ENCODE peak calls at places on chromosomes 11 and 22, in ten cellular contexts. O is transverse colon, E is stomach, A is IMR-90, B is right lobe of liver, F is tibial nerve, P is prostate gland, N is testis, H is NB4, I is uterus. J is an unnamed sample.

GRCh38 chr11:128879817-128880216 is 11.3 kb upstream of the KCNJ5 start:
- DNase-seq in O (no peak), E (no peak), A (no peak), B (no peak), F (no peak), P (no peak), N (no peak), H (no peak), I (no peak), J (no peak)

GRCh38 chr11:83566948-83567347 is 280.8 kb upstream of the CCDC90B start:
- DNase-seq in O (no peak), E (no peak), A (peak), B (no peak), F (no peak), P (no peak), N (no peak), H (peak), I (no peak), J (no peak)

GRCh38 chr11:128086794-128087193 is 500.6 kb downstream of the ETS1 start:
- DNase-seq in O (no peak), E (no peak), A (no peak), B (no peak), F (no peak), P (no peak), N (no peak), H (peak), I (no peak), J (no peak)

GRCh38 chr11:92552942-92553341 is 328.3 kb downstream of the FAT3 start:
- DNase-seq in O (no peak), E (no peak), A (peak), B (no peak), F (no peak), P (no peak), N (no peak), H (no peak), I (no peak), J (no peak)

GRCh38 chr11:122954455-122954854 is 27.2 kb downstream of the BSX start:
- DNase-seq in O (no peak), E (no peak), A (no peak), B (no peak), F (no peak), P (no peak), N (no peak), H (no peak), I (no peak), J (no peak)

GRCh38 chr11:8503872-8504491 is 90.0 kb downstream of the STK33 start:
- DNase-seq in O (peak), E (no peak), A (no peak), B (no peak), F (no peak), P (no peak), N (no peak), H (no peak), I (no peak), J (no peak)

GRCh38 chr22:24554316-24555159 is at the start of gene GUCD1:
- DNase-seq in O (peak), E (peak), A (peak), B (peak), F (no peak), P (peak), N (peak), H (peak), I (no peak), J (peak)

GRCh38 chr11:70519117-70519516 is 120.8 kb downstream of the CTTN start:
- DNase-seq in O (no peak), E (no peak), A (no peak), B (peak), F (no peak), P (no peak), N (no peak), H (no peak), I (no peak), J (no peak)

GRCh38 chr22:48596111-48596860 is 1231.4 kb downstream of the BRD1 start:
- DNase-seq in O (no peak), E (no peak), A (no peak), B (no peak), F (no peak), P (no peak), N (no peak), H (no peak), I (no peak), J (no peak)

GRCh38 chr11:119421941-119422504 is 949 bp downstream of the THY1 start:
- DNase-seq in O (no peak), E (no peak), A (peak), B (no peak), F (no peak), P (no peak), N (peak), H (no peak), I (no peak), J (no peak)

GRCh38 chr11:46718155-46719019 is 626 bp upstream of the F2 start:
- DNase-seq in O (peak), E (peak), A (no peak), B (peak), F (no peak), P (no peak), N (no peak), H (peak), I (no peak), J (no peak)

GRCh38 chr11:2691991-2692841 is 7.6 kb downstream of the KCNQ1OT1 start:
- DNase-seq in O (no peak), E (no peak), A (no peak), B (peak), F (no peak), P (no peak), N (no peak), H (no peak), I (peak), J (no peak)

GRCh38 chr11:122696662-122697061 is 41.1 kb downstream of the UBASH3B start:
- DNase-seq in O (no peak), E (no peak), A (no peak), B (no peak), F (no peak), P (no peak), N (no peak), H (peak), I (no peak), J (no peak)

GRCh38 chr11:66727282-66727882 is 1.6 kb downstream of the SPTBN2 start:
- DNase-seq in O (peak), E (peak), A (peak), B (peak), F (no peak), P (no peak), N (peak), H (peak), I (no peak), J (peak)

GRCh38 chr22:41036924-41037323 is 55.5 kb upstream of the EP300 start:
- DNase-seq in O (no peak), E (no peak), A (no peak), B (no peak), F (no peak), P (no peak), N (no peak), H (no peak), I (no peak), J (no peak)

GRCh38 chr11:82732734-82733443 is 775 bp downstream of the FAM181B start:
- DNase-seq in O (peak), E (no peak), A (no peak), B (no peak), F (no peak), P (no peak), N (no peak), H (no peak), I (no peak), J (no peak)

GRCh38 chr11:71425409-71425808 is 22.8 kb downstream of the DHCR7 start:
- DNase-seq in O (no peak), E (no peak), A (no peak), B (no peak), F (no peak), P (no peak), N (no peak), H (no peak), I (no peak), J (no peak)

GRCh38 chr11:117458275-117459120 is 130.8 kb downstream of the CEP164 start:
- DNase-seq in O (no peak), E (no peak), A (no peak), B (no peak), F (no peak), P (no peak), N (no peak), H (no peak), I (no peak), J (no peak)

GRCh38 chr11:124482362-124483147 is 37.1 kb upstream of the OR8B8 start:
- DNase-seq in O (no peak), E (no peak), A (peak), B (no peak), F (no peak), P (no peak), N (no peak), H (no peak), I (no peak), J (no peak)

GRCh38 chr11:116927163-116927772 is 89.8 kb upstream of the APOA1 start:
- DNase-seq in O (peak), E (no peak), A (no peak), B (no peak), F (no peak), P (no peak), N (no peak), H (peak), I (no peak), J (no peak)

GRCh38 chr22:44658371-44658953 is 43.5 kb upstream of the PRR5 start:
- DNase-seq in O (peak), E (no peak), A (peak), B (peak), F (no peak), P (no peak), N (no peak), H (no peak), I (peak), J (peak)

GRCh38 chr11:108253176-108253575 is 30.3 kb downstream of the ATM start:
- DNase-seq in O (no peak), E (no peak), A (peak), B (no peak), F (no peak), P (no peak), N (no peak), H (no peak), I (no peak), J (no peak)

GRCh38 chr11:41461057-41461681 is 1.7 kb upstream of the LRRC4C start:
- DNase-seq in O (no peak), E (no peak), A (no peak), B (no peak), F (peak), P (no peak), N (no peak), H (peak), I (no peak), J (no peak)

GRCh38 chr11:75789521-75789920 is 20.9 kb downstream of the DGAT2 start:
- DNase-seq in O (no peak), E (no peak), A (no peak), B (no peak), F (no peak), P (no peak), N (no peak), H (no peak), I (no peak), J (no peak)

GRCh38 chr22:49703990-49704344 is 123.7 kb downstream of the BRD1 start:
- DNase-seq in O (no peak), E (no peak), A (no peak), B (no peak), F (no peak), P (no peak), N (no peak), H (no peak), I (no peak), J (peak)
- TF ChIP-seq CTCF in O (no peak), E (no peak), A (no peak), B (no peak), F (no peak), P (no peak), N (no peak), H (no peak), I (no peak), J (no peak)

DNA sequence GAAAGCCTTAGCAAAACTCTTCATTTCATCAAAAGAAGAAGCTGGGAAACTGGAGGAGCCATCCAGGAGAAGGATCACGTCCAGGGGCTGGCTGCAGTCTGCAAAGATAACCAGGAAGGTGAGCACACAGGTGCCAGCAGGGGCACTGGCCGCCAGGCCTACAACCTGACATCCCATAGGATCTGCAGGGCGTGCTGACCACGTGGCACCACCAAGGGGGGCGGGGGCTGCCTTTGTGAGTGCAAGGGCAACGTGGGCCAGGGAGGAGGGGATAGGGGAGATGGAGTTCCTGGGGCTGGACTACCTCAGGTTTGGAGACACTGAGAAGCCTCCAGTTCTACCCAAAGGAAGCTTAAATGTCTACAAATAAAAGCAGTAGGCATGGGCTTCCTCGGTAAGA is 102.7 kb upstream of the CCT8L2 start:
- DNase-seq in O (no peak), E (no peak), A (no peak), B (no peak), F (no peak), P (no peak), N (no peak), H (no peak), I (no peak), J (no peak)
- TF ChIP-seq POLR2A in O (no peak), E (no peak), A (no peak), B (no peak), F (no peak), P (no peak), N (no peak), H (no peak), I (no peak), J (no peak)

DNA sequence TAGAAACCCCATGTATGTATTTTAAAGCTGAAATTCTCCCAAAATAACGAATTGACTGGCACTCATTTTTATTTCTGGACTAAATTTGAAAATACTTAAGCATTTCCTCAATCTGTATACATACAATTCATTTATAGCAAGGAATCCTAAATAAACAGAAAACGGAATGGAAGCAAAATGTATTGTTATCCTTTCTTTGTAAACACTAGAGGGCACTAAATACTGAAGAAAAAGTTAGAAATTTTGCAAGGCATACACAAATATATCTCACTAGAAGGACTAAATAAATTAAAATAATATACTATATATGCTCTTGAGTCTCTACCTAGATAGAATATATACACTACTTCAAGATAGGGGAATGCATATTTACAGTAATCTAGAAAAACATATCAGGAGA is 23.1 kb upstream of the ANO5 start:
- DNase-seq in O (no peak), E (no peak), A (peak), B (no peak), F (no peak), P (no peak), N (no peak), H (peak), I (no peak), J (no peak)
- TF ChIP-seq CTCF in O (peak), E (peak), A (peak), B (peak), F (peak), P (no peak), N (no peak), H (no peak), I (no peak), J (no peak)

GRCh38 chr22:42585096-42585495 is 29.6 kb downstream of the POLDIP3 start:
- DNase-seq in O (no peak), E (no peak), A (no peak), B (no peak), F (no peak), P (no peak), N (no peak), H (no peak), I (no peak), J (no peak)
- TF ChIP-seq POLR2A in O (no peak), E (no peak), A (no peak), B (no peak), F (no peak), P (no peak), N (no peak), H (no peak), I (no peak), J (no peak)

GRCh38 chr11:18522388-18522787 is 4.4 kb downstream of the TSG101 start:
- DNase-seq in O (no peak), E (no peak), A (no peak), B (no peak), F (no peak), P (no peak), N (no peak), H (peak), I (no peak), J (no peak)
- TF ChIP-seq CTCF in O (no peak), E (no peak), A (peak), B (no peak), F (no peak), P (no peak), N (no peak), H (no peak), I (no peak), J (no peak)

J was measured in lower leg skin.